ENCODE peak calls at places on chromosome 2, in eight cellular contexts. N, W, M, D, C, S, V and Z are unnamed samples.

GRCh38 chr2:102743259-102743658 is 18.6 kb upstream of the TMEM182 start:
- DNase-seq in N (no peak), W (no peak), M (no peak), D (no peak), C (no peak), S (no peak), V (no peak), Z (no peak)

GRCh38 chr2:9656270-9656766 is 25.5 kb upstream of the YWHAQ start:
- DNase-seq in N (peak), W (no peak), M (peak), D (no peak), C (no peak), S (peak), V (peak), Z (peak)

GRCh38 chr2:16678964-16679363 is 13.3 kb upstream of the CYRIA start:
- DNase-seq in N (no peak), W (no peak), M (no peak), D (no peak), C (no peak), S (no peak), V (no peak), Z (no peak)

GRCh38 chr2:206642075-206643025 is at the start of gene FAM237A:
- DNase-seq in N (peak), W (peak), M (no peak), D (no peak), C (no peak), S (no peak), V (peak), Z (peak)

GRCh38 chr2:234957533-234958135 is 5.8 kb downstream of the SH3BP4 start:
- DNase-seq in N (no peak), W (no peak), M (no peak), D (no peak), C (no peak), S (no peak), V (peak), Z (no peak)

GRCh38 chr2:240347949-240348500 is 87.4 kb upstream of the GPC1 start:
- DNase-seq in N (no peak), W (peak), M (no peak), D (no peak), C (no peak), S (no peak), V (no peak), Z (no peak)

GRCh38 chr2:16130906-16131400 is 190.6 kb downstream of the MYCN start:
- DNase-seq in N (no peak), W (no peak), M (no peak), D (no peak), C (no peak), S (no peak), V (no peak), Z (no peak)

GRCh38 chr2:239190921-239191885 is 209.6 kb downstream of the HDAC4 start:
- DNase-seq in N (no peak), W (no peak), M (no peak), D (no peak), C (no peak), S (no peak), V (no peak), Z (no peak)

GRCh38 chr2:42979870-42980763 is 187.7 kb upstream of the HAAO start:
- DNase-seq in N (no peak), W (no peak), M (no peak), D (no peak), C (no peak), S (no peak), V (no peak), Z (no peak)

GRCh38 chr2:238091426-238092060 is 8.6 kb upstream of the ESPNL start:
- DNase-seq in N (no peak), W (no peak), M (no peak), D (no peak), C (no peak), S (no peak), V (no peak), Z (no peak)

GRCh38 chr2:16179701-16180402 is 239.5 kb downstream of the MYCN start:
- DNase-seq in N (no peak), W (no peak), M (no peak), D (no peak), C (no peak), S (no peak), V (no peak), Z (no peak)

GRCh38 chr2:160753960-160754359 is 260.4 kb upstream of the RBMS1 start:
- DNase-seq in N (no peak), W (no peak), M (no peak), D (no peak), C (no peak), S (no peak), V (no peak), Z (no peak)

GRCh38 chr2:239267411-239267941 is 133.3 kb downstream of the HDAC4 start:
- DNase-seq in N (peak), W (peak), M (peak), D (no peak), C (no peak), S (peak), V (peak), Z (no peak)

GRCh38 chr2:241558532-241559488 is at the start of gene BOK:
- DNase-seq in N (no peak), W (peak), M (no peak), D (peak), C (no peak), S (no peak), V (peak), Z (no peak)

GRCh38 chr2:165952600-165953210 is 871 bp downstream of the TTC21B start:
- DNase-seq in N (no peak), W (no peak), M (no peak), D (peak), C (no peak), S (no peak), V (peak), Z (no peak)

GRCh38 chr2:74267068-74267467 is 68.7 kb downstream of the MTHFD2 start:
- DNase-seq in N (peak), W (no peak), M (peak), D (peak), C (no peak), S (peak), V (no peak), Z (no peak)

GRCh38 chr2:120983344-120983743 is 247.7 kb downstream of the GLI2 start:
- DNase-seq in N (no peak), W (no peak), M (no peak), D (no peak), C (no peak), S (no peak), V (no peak), Z (no peak)

GRCh38 chr2:30877833-30878232 is 70.6 kb upstream of the CAPN13 start:
- DNase-seq in N (no peak), W (no peak), M (no peak), D (no peak), C (no peak), S (no peak), V (no peak), Z (no peak)

GRCh38 chr2:123953848-123954247 is 71.2 kb upstream of the CNTNAP5 start:
- DNase-seq in N (no peak), W (no peak), M (no peak), D (peak), C (no peak), S (no peak), V (peak), Z (peak)

GRCh38 chr2:74379851-74380789 is at the start of gene DCTN1:
- DNase-seq in N (no peak), W (peak), M (no peak), D (no peak), C (no peak), S (no peak), V (peak), Z (no peak)

GRCh38 chr2:181231886-181232644 is 225.1 kb upstream of the ITGA4 start:
- DNase-seq in N (no peak), W (no peak), M (no peak), D (no peak), C (no peak), S (no peak), V (peak), Z (peak)

GRCh38 chr2:128377071-128377910 is 58.6 kb upstream of the HS6ST1 start:
- DNase-seq in N (no peak), W (no peak), M (no peak), D (no peak), C (no peak), S (no peak), V (no peak), Z (no peak)

GRCh38 chr2:36733215-36733614 is 36.7 kb downstream of the VIT start:
- DNase-seq in N (no peak), W (no peak), M (no peak), D (no peak), C (no peak), S (no peak), V (no peak), Z (no peak)

GRCh38 chr2:42602218-42602936 is 33.9 kb downstream of the MTA3 start:
- DNase-seq in N (no peak), W (no peak), M (no peak), D (peak), C (no peak), S (no peak), V (no peak), Z (no peak)

GRCh38 chr2:85062565-85062964 is 70.6 kb upstream of the TCF7L1 start:
- DNase-seq in N (no peak), W (no peak), M (no peak), D (no peak), C (no peak), S (no peak), V (no peak), Z (no peak)

GRCh38 chr2:64157792-64158191 is 13.6 kb upstream of the PELI1 start:
- DNase-seq in N (no peak), W (no peak), M (no peak), D (no peak), C (no peak), S (no peak), V (peak), Z (no peak)

GRCh38 chr2:132392211-132392610 is 24.4 kb upstream of the GPR39 start:
- DNase-seq in N (no peak), W (no peak), M (no peak), D (no peak), C (no peak), S (no peak), V (no peak), Z (no peak)

GRCh38 chr2:241871538-241872312 is 2.2 kb downstream of the RTP5 start:
- DNase-seq in N (no peak), W (no peak), M (no peak), D (no peak), C (no peak), S (no peak), V (no peak), Z (no peak)

GRCh38 chr2:121688820-121689219 is 39.6 kb upstream of the CLASP1 start:
- DNase-seq in N (no peak), W (no peak), M (no peak), D (no peak), C (no peak), S (no peak), V (no peak), Z (no peak)

GRCh38 chr2:43051316-43051715 is 175.1 kb downstream of the ZFP36L2 start:
- DNase-seq in N (no peak), W (peak), M (no peak), D (no peak), C (no peak), S (no peak), V (peak), Z (no peak)

GRCh38 chr2:42835577-42836371 is 43.4 kb upstream of the HAAO start:
- DNase-seq in N (no peak), W (peak), M (no peak), D (no peak), C (no peak), S (no peak), V (peak), Z (peak)

GRCh38 chr2:182435754-182436153 is 8.9 kb upstream of the PDE1A start:
- DNase-seq in N (no peak), W (no peak), M (no peak), D (no peak), C (no peak), S (no peak), V (peak), Z (peak)

GRCh38 chr2:145595296-145595695 is 1075.4 kb upstream of the ZEB2 start:
- DNase-seq in N (no peak), W (no peak), M (no peak), D (no peak), C (no peak), S (no peak), V (no peak), Z (no peak)

GRCh38 chr2:120195575-120195974 is 27.6 kb downstream of the TMEM185B start:
- DNase-seq in N (no peak), W (no peak), M (no peak), D (no peak), C (no peak), S (no peak), V (no peak), Z (no peak)

GRCh38 chr2:75604479-75604878 is 42.1 kb upstream of the MRPL19 start:
- DNase-seq in N (no peak), W (no peak), M (no peak), D (no peak), C (no peak), S (no peak), V (no peak), Z (no peak)

GRCh38 chr2:29895296-29895695 is 26.1 kb downstream of the ALK start:
- DNase-seq in N (no peak), W (no peak), M (no peak), D (no peak), C (no peak), S (no peak), V (no peak), Z (no peak)

GRCh38 chr2:226327830-226328229 is 471.8 kb downstream of the IRS1 start:
- DNase-seq in N (no peak), W (no peak), M (no peak), D (no peak), C (no peak), S (no peak), V (no peak), Z (no peak)

GRCh38 chr2:232482301-232483238 is 5.1 kb downstream of the ECEL1 start:
- DNase-seq in N (no peak), W (peak), M (no peak), D (no peak), C (no peak), S (no peak), V (no peak), Z (no peak)